ENCODE peak calls at places on chromosome 7, in seven cellular contexts. D, A, E, Y, T, R and X are unnamed samples. For H3K36me3, the result is how much of the 10 kb centered on the place peaks cover.

GRCh38 chr7:147182859-147183258 is 1066.3 kb downstream of the CNTNAP2 start:
- DNase-seq in D (no peak), A (no peak), E (no peak), Y (peak), T (no peak), R (no peak), X (no peak)

GRCh38 chr7:139936760-139937310 is 107.8 kb downstream of the TBXAS1 start:
- DNase-seq in D (no peak), A (peak), E (no peak), Y (peak), T (no peak), R (no peak), X (no peak)

GRCh38 chr7:84088669-84089278 is 105.8 kb downstream of the SEMA3A start:
- DNase-seq in D (no peak), A (no peak), E (no peak), Y (no peak), T (no peak), R (no peak), X (no peak)

GRCh38 chr7:29344334-29344978 is 149.9 kb downstream of the CHN2 start:
- DNase-seq in D (no peak), A (no peak), E (no peak), Y (no peak), T (no peak), R (no peak), X (no peak)

GRCh38 chr7:133039614-133040013 is 42.3 kb downstream of the CHCHD3 start:
- DNase-seq in D (no peak), A (no peak), E (no peak), Y (no peak), T (no peak), R (no peak), X (no peak)

GRCh38 chr7:73442903-73443542 is 9.4 kb downstream of the FZD9 start:
- DNase-seq in D (no peak), A (no peak), E (no peak), Y (no peak), T (no peak), R (no peak), X (peak)

GRCh38 chr7:103082497-103082896 is 7.6 kb downstream of the ARMC10 start:
- DNase-seq in D (no peak), A (no peak), E (no peak), Y (no peak), T (no peak), R (no peak), X (no peak)

GRCh38 chr7:106681815-106682495 is 21.0 kb upstream of the CCDC71L start:
- DNase-seq in D (no peak), A (no peak), E (no peak), Y (peak), T (no peak), R (no peak), X (no peak)

GRCh38 chr7:33258561-33258960 is 129.2 kb downstream of the BBS9 start:
- DNase-seq in D (no peak), A (no peak), E (no peak), Y (peak), T (no peak), R (no peak), X (no peak)

GRCh38 chr7:77306231-77307067 is 106.8 kb upstream of the FGL2 start:
- DNase-seq in D (no peak), A (no peak), E (no peak), Y (no peak), T (no peak), R (no peak), X (no peak)

GRCh38 chr7:24881622-24882021 is 98.4 kb downstream of the OSBPL3 start:
- DNase-seq in D (no peak), A (no peak), E (no peak), Y (no peak), T (no peak), R (no peak), X (no peak)

GRCh38 chr7:131045526-131045925 is 282.1 kb upstream of the MKLN1 start:
- DNase-seq in D (no peak), A (no peak), E (no peak), Y (no peak), T (no peak), R (no peak), X (no peak)

GRCh38 chr7:97372882-97373281 is 255.4 kb downstream of the SDHAF3 start:
- DNase-seq in D (no peak), A (no peak), E (no peak), Y (no peak), T (no peak), R (no peak), X (no peak)

GRCh38 chr7:36723951-36724664 is at the start of gene AOAH:
- DNase-seq in D (no peak), A (peak), E (no peak), Y (no peak), T (no peak), R (no peak), X (no peak)

GRCh38 chr7:123352957-123353356 is 153.2 kb upstream of the SLC13A1 start:
- DNase-seq in D (no peak), A (no peak), E (no peak), Y (no peak), T (no peak), R (no peak), X (no peak)

GRCh38 chr7:80772347-80773101 is 134.1 kb downstream of the CD36 start:
- DNase-seq in D (no peak), A (no peak), E (no peak), Y (no peak), T (no peak), R (no peak), X (no peak)

GRCh38 chr7:136652635-136653370 is 215.6 kb upstream of the CHRM2 start:
- DNase-seq in D (no peak), A (no peak), E (no peak), Y (peak), T (no peak), R (peak), X (no peak)

GRCh38 chr7:119918185-119918584 is 354.8 kb upstream of the KCND2 start:
- DNase-seq in D (no peak), A (no peak), E (no peak), Y (no peak), T (no peak), R (no peak), X (no peak)
- H3K4me3 ChIP-seq in D (no peak), A (no peak), E (no peak), Y (no peak), T (no peak), R (no peak), X (no peak)

GRCh38 chr7:194996-195829 is 2.8 kb downstream of the FAM20C start:
- DNase-seq in D (no peak), A (no peak), E (no peak), Y (peak), T (no peak), R (no peak), X (no peak)
- H3K36me3 ChIP-seq in D (under half), A (under half), E (under half), Y (under half), T (under half), R (under half), X (under half)

GRCh38 chr7:21543528-21544302 is 876 bp downstream of the DNAH11 start:
- DNase-seq in D (no peak), A (no peak), E (no peak), Y (peak), T (peak), R (no peak), X (no peak)
- H3K4me3 ChIP-seq in D (peak), A (peak), E (peak), Y (peak), T (no peak), R (no peak), X (peak)

GRCh38 chr7:770786-771185 is 43.7 kb upstream of the PRKAR1B start:
- DNase-seq in D (no peak), A (no peak), E (peak), Y (no peak), T (no peak), R (no peak), X (no peak)
- H3K36me3 ChIP-seq in D (under half), A (under half), E (under half), Y (under half), T (under half), R (under half), X (under half)

GRCh38 chr7:27146491-27147210 is 923 bp downstream of the HOXA6 start:
- DNase-seq in D (no peak), A (no peak), E (no peak), Y (no peak), T (peak), R (no peak), X (no peak)
- H3K4me3 ChIP-seq in D (peak), A (no peak), E (no peak), Y (no peak), T (peak), R (no peak), X (peak)

DNA sequence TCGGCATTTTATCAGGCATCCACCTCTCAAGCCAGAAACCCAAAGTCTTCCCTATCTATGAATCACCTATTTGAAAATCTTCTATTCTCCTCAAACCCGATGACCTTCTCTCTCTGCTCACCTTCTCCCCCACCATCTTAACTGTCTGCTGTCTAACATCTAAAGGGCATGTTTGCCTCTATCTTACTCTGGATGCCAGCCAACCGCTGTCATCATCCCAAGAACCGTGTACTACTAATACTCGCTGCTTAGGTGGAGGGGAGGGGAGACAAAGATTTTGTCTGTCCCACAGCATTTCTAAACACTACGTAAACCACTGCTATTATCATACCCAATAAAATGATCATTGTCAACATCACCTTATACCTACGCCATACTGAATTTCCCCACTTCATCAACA is 29.5 kb downstream of the PAXIP1 start:
- DNase-seq in D (no peak), A (no peak), E (no peak), Y (no peak), T (no peak), R (no peak), X (no peak)
- H3K36me3 ChIP-seq in D (under half), A (under half), E (under half), Y (under half), T (under half), R (half or more), X (under half)

DNA sequence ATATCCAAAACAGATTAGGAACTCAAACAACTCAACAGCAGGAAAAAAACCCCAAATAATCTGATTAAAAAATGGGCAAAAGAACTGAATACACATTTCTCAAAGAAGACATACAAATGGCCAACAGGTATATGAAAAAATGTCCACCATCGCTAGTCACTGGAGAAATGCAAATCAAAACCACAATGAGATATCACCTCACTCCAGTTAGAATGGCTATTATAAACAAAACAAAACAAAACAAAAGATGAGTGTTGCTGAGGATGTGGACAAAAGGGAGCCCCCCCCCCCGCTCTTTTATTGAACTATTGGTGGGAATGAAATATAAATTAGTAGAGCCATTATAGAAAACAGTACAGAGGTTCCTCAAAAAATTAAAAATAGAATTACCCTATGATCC is 77.8 kb upstream of the RHEB start:
- DNase-seq in D (no peak), A (no peak), E (no peak), Y (no peak), T (no peak), R (no peak), X (no peak)
- H3K4me3 ChIP-seq in D (no peak), A (no peak), E (no peak), Y (no peak), T (no peak), R (no peak), X (no peak)

DNA sequence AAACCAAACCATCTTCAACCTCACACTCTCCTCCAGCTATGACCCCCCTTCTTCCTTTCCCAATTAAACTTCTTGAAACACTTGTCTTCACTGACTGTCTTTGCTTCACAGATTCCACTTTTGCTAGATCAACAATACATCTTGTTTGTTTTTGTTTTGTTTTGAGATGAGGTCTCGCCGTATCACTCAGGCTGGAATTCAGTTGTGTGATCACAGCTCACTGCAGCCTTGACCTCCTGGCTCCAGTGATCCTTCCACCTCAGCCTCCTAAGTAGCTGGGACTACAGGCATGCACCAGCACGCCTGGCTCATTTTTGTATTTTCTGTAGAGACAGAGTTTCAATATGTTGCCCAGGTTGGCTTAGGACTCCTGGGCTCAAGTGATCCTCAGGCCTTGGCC is 59.7 kb downstream of the HIP1 start:
- DNase-seq in D (no peak), A (no peak), E (no peak), Y (no peak), T (no peak), R (no peak), X (no peak)
- H3K36me3 ChIP-seq in D (under half), A (under half), E (under half), Y (under half), T (under half), R (under half), X (under half)

GRCh38 chr7:17039372-17039771 is 157.6 kb upstream of the AGR3 start:
- DNase-seq in D (no peak), A (no peak), E (no peak), Y (no peak), T (no peak), R (no peak), X (no peak)

GRCh38 chr7:17042211-17042610 is 160.4 kb upstream of the AGR3 start:
- DNase-seq in D (no peak), A (no peak), E (no peak), Y (peak), T (no peak), R (no peak), X (no peak)

GRCh38 chr7:17043012-17043877 is 161.5 kb upstream of the AGR3 start:
- DNase-seq in D (no peak), A (no peak), E (no peak), Y (peak), T (no peak), R (peak), X (no peak)

GRCh38 chr7:17040701-17041100 is 158.9 kb upstream of the AGR3 start:
- DNase-seq in D (no peak), A (no peak), E (no peak), Y (no peak), T (no peak), R (peak), X (no peak)

DNA sequence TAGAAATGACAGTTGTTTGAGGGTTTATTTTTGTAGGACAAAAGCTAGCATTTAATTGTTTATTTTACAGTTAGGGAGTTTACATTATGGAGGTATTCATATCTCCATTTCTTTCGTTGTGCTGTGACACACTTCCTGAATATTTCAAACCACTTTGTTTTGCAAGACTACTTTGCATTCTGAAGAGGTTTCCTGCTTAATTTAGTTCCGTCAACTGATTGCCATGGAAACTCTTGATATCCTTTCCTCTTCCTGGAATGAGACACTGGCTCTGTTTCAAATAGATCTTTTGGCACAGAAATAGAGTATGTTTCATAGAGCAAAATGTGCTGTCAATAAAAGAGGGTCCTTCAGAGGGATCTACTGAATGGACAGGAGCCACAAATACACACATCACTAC is 159.5 kb upstream of the AGR3 start:
- DNase-seq in D (no peak), A (no peak), E (no peak), Y (peak), T (no peak), R (peak), X (no peak)
- H3K4me3 ChIP-seq in D (no peak), A (no peak), E (no peak), Y (peak), T (no peak), R (peak), X (no peak)

GRCh38 chr7:21938463-21938862 is 7.2 kb downstream of the CDCA7L start:
- DNase-seq in D (no peak), A (no peak), E (no peak), Y (no peak), T (no peak), R (no peak), X (no peak)
- H3K36me3 ChIP-seq in D (under half), A (under half), E (under half), Y (under half), T (under half), R (half or more), X (under half)